ENCODE peak calls at places on chromosomes 1 and 21, in six cellular contexts. E, D, R, O, N and W are unnamed samples.

GRCh38 chr1:15968172-15968571 is 7.7 kb downstream of the ZBTB17 start:
- DNase-seq in D (no peak), N (no peak), E (no peak), R (no peak), O (peak), W (peak)

GRCh38 chr1:56591909-56592308 is 12.5 kb upstream of the PLPP3 start:
- DNase-seq in R (no peak), N (no peak), O (no peak), E (no peak), D (no peak), W (no peak)

GRCh38 chr1:24964811-24965570 is 34.9 kb upstream of the RUNX3 start:
- DNase-seq in N (no peak), E (no peak), O (no peak), D (no peak), R (no peak), W (peak)

GRCh38 chr1:204566583-204566955 is 50.4 kb downstream of the MDM4 start:
- DNase-seq in N (no peak), E (no peak), D (no peak), R (no peak), O (no peak), W (no peak)

GRCh38 chr1:93615201-93616150 is 66.2 kb downstream of the BCAR3 start:
- DNase-seq in N (no peak), D (no peak), R (no peak), O (no peak), E (no peak), W (peak)

GRCh38 chr1:17403081-17403480 is 31.1 kb downstream of the PADI6 start:
- DNase-seq in R (no peak), O (no peak), D (no peak), E (no peak), N (no peak), W (peak)

GRCh38 chr21:33028271-33028670 is 2.5 kb downstream of the OLIG2 start:
- DNase-seq in O (no peak), R (no peak), E (no peak), D (no peak), N (no peak), W (peak)

GRCh38 chr1:234712891-234713305 is 102.9 kb upstream of the IRF2BP2 start:
- DNase-seq in N (no peak), E (no peak), R (no peak), O (no peak), D (no peak), W (no peak)

GRCh38 chr1:230710543-230710904 is 3.4 kb downstream of the AGT start:
- DNase-seq in D (no peak), N (no peak), E (no peak), R (no peak), O (no peak), W (no peak)

GRCh38 chr1:89905391-89906058 is 84.7 kb downstream of the LRRC8D start:
- DNase-seq in E (peak), O (no peak), D (no peak), R (no peak), N (no peak), W (no peak)

GRCh38 chr1:212167098-212167497 is 118.1 kb upstream of the PPP2R5A start:
- DNase-seq in E (no peak), D (no peak), O (no peak), N (no peak), R (no peak), W (peak)

GRCh38 chr1:8026976-8027747 is 1.1 kb upstream of the ERRFI1 start:
- DNase-seq in O (no peak), E (peak), R (no peak), D (no peak), N (no peak), W (peak)

GRCh38 chr1:42941640-42942330 is 16.9 kb downstream of the SLC2A1 start:
- DNase-seq in N (no peak), O (no peak), D (no peak), R (no peak), E (no peak), W (peak)

GRCh38 chr1:151574575-151575529 is 34.7 kb downstream of the TUFT1 start:
- DNase-seq in N (no peak), R (no peak), D (no peak), O (no peak), E (no peak), W (peak)

GRCh38 chr1:13550663-13551062 is 33.0 kb upstream of the PDPN start:
- DNase-seq in O (no peak), R (no peak), E (peak), D (no peak), N (no peak), W (no peak)

GRCh38 chr1:41021526-41022308 is at the start of gene SLFNL1:
- DNase-seq in R (peak), N (no peak), E (peak), O (no peak), D (no peak), W (no peak)

GRCh38 chr1:174875306-174875705 is 124.4 kb upstream of the CACYBP start:
- DNase-seq in N (no peak), E (peak), R (peak), O (no peak), D (no peak), W (no peak)

GRCh38 chr1:108478429-108479015 is 28.4 kb downstream of the NBPF6 start:
- DNase-seq in R (no peak), N (no peak), D (no peak), E (no peak), O (no peak), W (no peak)

GRCh38 chr1:154840557-154841176 is 29.4 kb downstream of the KCNN3 start:
- DNase-seq in D (no peak), E (no peak), N (no peak), R (no peak), O (no peak), W (peak)

GRCh38 chr1:245166471-245166885 is 11.7 kb downstream of the KIF26B start:
- DNase-seq in E (no peak), R (no peak), D (no peak), O (no peak), N (no peak), W (peak)

GRCh38 chr1:33349778-33350610 is 29.1 kb upstream of the A3GALT2 start:
- DNase-seq in D (peak), O (peak), E (peak), R (peak), N (no peak), W (peak)

GRCh38 chr1:187383366-187383765 is 554.6 kb downstream of the PLA2G4A start:
- DNase-seq in R (no peak), E (peak), N (no peak), D (no peak), O (no peak), W (no peak)

GRCh38 chr1:6108937-6109636 is 63.4 kb downstream of the KCNAB2 start:
- DNase-seq in E (peak), R (peak), O (no peak), N (no peak), D (no peak), W (peak)

GRCh38 chr1:55716151-55716550 is 501.0 kb upstream of the USP24 start:
- DNase-seq in E (no peak), R (no peak), O (no peak), N (no peak), D (no peak), W (peak)

GRCh38 chr21:44771896-44772525 is 29.6 kb downstream of the UBE2G2 start:
- DNase-seq in D (no peak), N (no peak), R (no peak), O (no peak), E (no peak), W (peak)

GRCh38 chr1:246607466-246607865 is 41.2 kb downstream of the CNST start:
- DNase-seq in R (no peak), N (no peak), D (no peak), O (no peak), E (no peak), W (no peak)

GRCh38 chr1:192445849-192446489 is 129.2 kb downstream of the RGS21 start:
- DNase-seq in N (no peak), R (peak), E (peak), D (peak), O (no peak), W (no peak)

GRCh38 chr1:53545663-53546408 is 86.6 kb downstream of the DMRTB1 start:
- DNase-seq in R (no peak), N (no peak), E (no peak), D (no peak), O (peak), W (peak)

GRCh38 chr1:113118266-113118665 is 45.3 kb downstream of the LRIG2 start:
- DNase-seq in E (no peak), R (no peak), D (no peak), O (no peak), N (no peak), W (peak)

GRCh38 chr1:211928993-211929637 is 98.6 kb upstream of the LPGAT1 start:
- DNase-seq in E (no peak), R (no peak), N (no peak), D (no peak), O (no peak), W (no peak)

GRCh38 chr1:147699686-147700041 is 29.3 kb upstream of the ACP6 start:
- DNase-seq in N (no peak), E (no peak), D (no peak), R (no peak), O (no peak), W (no peak)

GRCh38 chr1:201025571-201026002 is 2.1 kb upstream of the KIF21B start:
- DNase-seq in R (peak), D (no peak), N (no peak), O (no peak), E (peak), W (peak)

GRCh38 chr1:235279627-235280194 is 48.3 kb downstream of the ARID4B start:
- DNase-seq in E (no peak), D (no peak), O (no peak), N (no peak), R (peak), W (no peak)

GRCh38 chr1:3584915-3585314 is 26.4 kb downstream of the MEGF6 start:
- DNase-seq in D (no peak), N (no peak), E (no peak), R (no peak), O (no peak), W (no peak)

GRCh38 chr1:211535338-211535737 is 43.4 kb upstream of the RD3 start:
- DNase-seq in O (no peak), N (no peak), E (no peak), D (no peak), R (no peak), W (no peak)

GRCh38 chr1:40786171-40786994 is 2.8 kb downstream of the KCNQ4 start:
- DNase-seq in R (no peak), D (no peak), O (no peak), E (no peak), N (no peak), W (peak)

GRCh38 chr1:20846461-20847374 is 59.6 kb upstream of the HP1BP3 start:
- DNase-seq in O (no peak), R (no peak), N (no peak), E (no peak), D (no peak), W (no peak)

GRCh38 chr1:117818456-117818855 is 111.0 kb downstream of the GDAP2 start:
- DNase-seq in E (no peak), R (no peak), N (no peak), D (no peak), O (no peak), W (no peak)

GRCh38 chr1:19347538-19348177 is 35.5 kb downstream of the SLC66A1 start:
- DNase-seq in D (no peak), N (no peak), O (no peak), R (no peak), E (no peak), W (no peak)
- H3K27ac ChIP-seq in D (no peak), N (no peak), O (no peak), R (no peak), E (no peak), W (no peak)

GRCh38 chr1:23567996-23568607 is 8.8 kb upstream of the ID3 start:
- DNase-seq in E (peak), D (peak), O (no peak), N (no peak), R (peak), W (peak)

GRCh38 chr1:23567629-23567995 is 8.3 kb upstream of the ID3 start:
- DNase-seq in E (no peak), N (no peak), D (no peak), R (no peak), O (no peak), W (no peak)

GRCh38 chr1:23570001-23570691 is 10.8 kb upstream of the ID3 start:
- DNase-seq in N (no peak), R (no peak), E (no peak), O (no peak), D (no peak), W (no peak)

GRCh38 chr1:23566304-23566703 is 7.0 kb upstream of the ID3 start:
- DNase-seq in O (no peak), R (no peak), N (no peak), D (no peak), E (peak), W (peak)

GRCh38 chr1:23568608-23569383 is 9.5 kb upstream of the ID3 start:
- DNase-seq in D (no peak), E (peak), R (no peak), N (no peak), O (no peak), W (peak)
- H3K27ac ChIP-seq in D (peak), E (peak), R (peak), N (no peak), O (peak), W (peak)

DNA sequence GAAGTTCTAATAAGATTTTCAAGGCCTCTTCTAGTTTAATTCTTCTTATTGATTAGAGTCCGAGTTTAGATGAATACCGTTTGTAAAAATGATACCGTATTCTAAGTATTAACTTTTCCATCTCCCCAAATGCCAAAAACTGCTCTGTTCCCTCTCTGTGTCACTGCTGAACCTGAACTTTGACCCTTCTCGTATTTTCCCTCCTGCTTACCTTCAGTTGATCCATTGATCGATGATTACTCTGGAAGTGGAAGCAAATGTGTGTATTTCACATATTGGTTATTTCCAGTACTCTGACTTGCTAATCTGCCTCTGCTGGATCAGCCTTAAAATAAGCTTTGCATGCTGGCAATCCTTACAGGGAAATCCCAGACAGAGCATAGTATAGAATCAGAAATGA is 68.5 kb downstream of the KIF1B start:
- DNase-seq in E (no peak), N (no peak), R (no peak), O (no peak), D (no peak), W (no peak)
- H3K27ac ChIP-seq in E (no peak), N (no peak), R (no peak), O (no peak), D (no peak), W (no peak)

GRCh38 chr1:19794583-19794982 is 5.1 kb downstream of the TMCO4 start:
- DNase-seq in E (no peak), N (no peak), R (no peak), D (no peak), O (no peak), W (no peak)
- H3K27ac ChIP-seq in E (no peak), N (no peak), R (no peak), D (no peak), O (no peak), W (no peak)

GRCh38 chr1:30966690-30967369 is 58.3 kb upstream of the SDC3 start:
- DNase-seq in E (no peak), R (peak), D (no peak), O (no peak), N (no peak), W (peak)

GRCh38 chr1:30964706-30965105 is 56.1 kb upstream of the SDC3 start:
- DNase-seq in E (no peak), R (peak), N (no peak), D (no peak), O (no peak), W (no peak)

GRCh38 chr1:30969903-30970302 is 61.3 kb upstream of the SDC3 start:
- DNase-seq in D (no peak), R (no peak), E (no peak), O (no peak), N (no peak), W (no peak)

GRCh38 chr1:30965914-30966313 is 57.4 kb upstream of the SDC3 start:
- DNase-seq in D (no peak), E (no peak), R (no peak), N (no peak), O (no peak), W (no peak)

GRCh38 chr1:30968220-30968971 is 59.8 kb upstream of the SDC3 start:
- DNase-seq in E (no peak), R (no peak), D (no peak), O (no peak), N (no peak), W (peak)
- H3K27ac ChIP-seq in E (no peak), R (peak), D (no peak), O (no peak), N (no peak), W (no peak)

GRCh38 chr1:110002695-110003094 is 18.1 kb downstream of the AHCYL1 start:
- DNase-seq in R (no peak), O (no peak), E (no peak), D (no peak), N (no peak), W (no peak)
- H3K27ac ChIP-seq in R (peak), O (no peak), E (no peak), D (no peak), N (no peak), W (peak)

GRCh38 chr21:42524341-42525227 is 10.9 kb downstream of the SLC37A1 start:
- DNase-seq in R (peak), D (no peak), N (no peak), E (peak), O (peak), W (peak)

GRCh38 chr21:42523211-42523610 is 9.6 kb downstream of the SLC37A1 start:
- DNase-seq in R (no peak), N (no peak), O (peak), E (no peak), D (no peak), W (no peak)

GRCh38 chr21:42525228-42525604 is 11.6 kb downstream of the SLC37A1 start:
- DNase-seq in R (no peak), E (peak), N (no peak), D (no peak), O (peak), W (no peak)

GRCh38 chr21:42522771-42523170 is 9.1 kb downstream of the SLC37A1 start:
- DNase-seq in D (no peak), E (no peak), R (no peak), N (no peak), O (peak), W (no peak)

DNA sequence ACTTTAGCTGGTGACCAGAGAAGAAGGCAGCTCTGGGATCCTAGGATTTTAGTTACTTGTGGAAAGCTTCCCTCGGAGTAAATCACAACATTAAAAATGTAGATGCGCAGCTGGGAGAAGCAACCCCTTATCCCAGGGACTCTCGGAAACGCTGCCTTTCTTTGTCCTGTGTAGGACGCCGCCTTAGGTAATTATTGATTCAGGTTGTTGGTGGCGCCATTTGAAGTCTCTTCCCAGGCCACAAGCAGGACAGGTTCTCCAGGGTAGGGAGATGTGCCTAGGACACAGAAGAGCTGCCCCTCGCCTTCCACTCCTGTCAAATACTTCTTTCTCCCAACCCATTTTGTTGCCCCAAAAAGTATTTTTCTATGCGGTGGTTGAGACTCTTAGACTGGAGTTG is 10.3 kb downstream of the SLC37A1 start:
- DNase-seq in D (no peak), E (no peak), R (no peak), N (no peak), O (peak), W (no peak)
- H3K27ac ChIP-seq in D (peak), E (peak), R (no peak), N (no peak), O (peak), W (no peak)